ENCODE peak calls at places on chromosomes 1 and 21, in five cellular contexts. D is activated naive CD4-positive, alpha-beta T cell treated with Interleukin-2 at 50 U/mL for 16 hours; U is GM18507; V is heart right ventricle; Y is H7. K is an unnamed sample.

GRCh38 chr1:52927219-52928082 is at the start of gene SCP2:
- DNase-seq in D (peak; percentile 76), U (peak; percentile 82), V (peak; percentile 86), Y (peak; percentile 96), K (peak; percentile 66)

GRCh38 chr1:155113450-155113985 is 14.2 kb upstream of the EFNA1 start:
- DNase-seq in D (no peak), U (no peak), V (no peak), Y (no peak), K (no peak)

GRCh38 chr1:12601690-12602632 is 16.0 kb downstream of the DHRS3 start:
- DNase-seq in D (no peak), U (no peak), V (peak; percentile 68), Y (peak; percentile 69), K (no peak)

GRCh38 chr1:226691257-226691656 is 47.8 kb downstream of the ITPKB start:
- DNase-seq in D (peak; percentile 53), U (no peak), V (no peak), Y (no peak), K (peak; percentile 67)

GRCh38 chr1:38587734-38588133 is 271.8 kb downstream of the RRAGC start:
- DNase-seq in D (no peak), U (no peak), V (peak; percentile 18), Y (no peak), K (no peak)

GRCh38 chr1:115838805-115839705 is 1.9 kb downstream of the NHLH2 start:
- DNase-seq in D (no peak), U (no peak), V (no peak), Y (peak; percentile 89), K (no peak)

GRCh38 chr1:200143347-200143746 is 115.8 kb downstream of the NR5A2 start:
- DNase-seq in D (no peak), U (no peak), V (no peak), Y (no peak), K (no peak)

GRCh38 chr1:14924012-14924452 is 229.5 kb upstream of the TMEM51 start:
- DNase-seq in D (peak; percentile 17), U (peak; percentile 32), V (peak; percentile 65), Y (peak; percentile 96), K (no peak)

GRCh38 chr1:67952071-67952470 is 98.4 kb downstream of the DIRAS3 start:
- DNase-seq in D (no peak), U (no peak), V (no peak), Y (no peak), K (no peak)

GRCh38 chr1:155186266-155186954 is 12.8 kb downstream of the TRIM46 start:
- DNase-seq in D (no peak), U (no peak), V (no peak), Y (peak; percentile 81), K (no peak)

GRCh38 chr1:78649628-78650027 is at the start of gene IFI44:
- DNase-seq in D (peak; percentile 75), U (peak; percentile 38), V (peak; percentile 92), Y (no peak), K (peak; percentile 31)

GRCh38 chr1:59743324-59744108 is 71.2 kb upstream of the HOOK1 start:
- DNase-seq in D (no peak), U (no peak), V (peak; percentile 57), Y (no peak), K (no peak)

GRCh38 chr21:42401164-42401563 is 2.5 kb upstream of the UBASH3A start:
- DNase-seq in D (no peak), U (no peak), V (no peak), Y (no peak), K (no peak)

GRCh38 chr1:41109316-41110263 is 88.1 kb upstream of the SLFNL1 start:
- DNase-seq in D (no peak), U (no peak), V (peak; percentile 58), Y (no peak), K (no peak)

GRCh38 chr1:64864018-64864945 is 102.1 kb downstream of the JAK1 start:
- DNase-seq in D (peak; percentile 33), U (peak; percentile 73), V (peak; percentile 67), Y (no peak), K (no peak)

GRCh38 chr1:51237714-51238403 is 1.8 kb downstream of the RNF11 start:
- DNase-seq in D (no peak), U (no peak), V (no peak), Y (no peak), K (no peak)

GRCh38 chr1:12121212-12122000 is 45.4 kb upstream of the TNFRSF1B start:
- DNase-seq in D (no peak), U (no peak), V (no peak), Y (no peak), K (no peak)

K was measured in T-helper 17 cell.